ENCODE peak calls at places on chromosomes 12 and 14, in seven cellular contexts. P is A172, U is Calu3, O is HEK293T, C is hepatocyte, G is gastrocnemius medialis, T is ACHN. W is an unnamed sample.

GRCh38 chr12:106096376-106096775 is 42.4 kb downstream of the NUAK1 start:
- DNase-seq in P (no peak), U (no peak), O (no peak), C (no peak), G (peak), T (no peak), W (no peak)

GRCh38 chr12:100868487-100868886 is 73.9 kb downstream of the ANO4 start:
- DNase-seq in P (peak), U (no peak), O (no peak), C (no peak), G (no peak), T (peak), W (no peak)

GRCh38 chr12:68831272-68831671 is 23.3 kb downstream of the MDM2 start:
- DNase-seq in P (no peak), U (no peak), O (no peak), C (no peak), G (no peak), T (peak), W (no peak)

GRCh38 chr14:58731465-58732330 is 93.9 kb downstream of the DACT1 start:
- DNase-seq in P (peak), U (peak), O (no peak), C (no peak), G (no peak), T (peak), W (no peak)

GRCh38 chr14:91829511-91829910 is 37.8 kb downstream of the TC2N start:
- DNase-seq in P (no peak), U (no peak), O (no peak), C (no peak), G (no peak), T (no peak), W (no peak)

GRCh38 chr14:58131386-58131785 is 20.6 kb downstream of the ARMH4 start:
- DNase-seq in P (no peak), U (no peak), O (no peak), C (no peak), G (no peak), T (peak), W (no peak)

GRCh38 chr14:66045572-66046021 is 440.6 kb upstream of the CCDC196 start:
- DNase-seq in P (no peak), U (no peak), O (no peak), C (peak), G (no peak), T (no peak), W (no peak)

GRCh38 chr14:61663312-61663974 is 31.9 kb upstream of the HIF1A start:
- DNase-seq in P (no peak), U (no peak), O (no peak), C (no peak), G (no peak), T (no peak), W (no peak)

GRCh38 chr14:65164068-65164824 is 61.9 kb upstream of the MAX start:
- DNase-seq in P (peak), U (peak), O (peak), C (peak), G (no peak), T (peak), W (peak)

GRCh38 chr12:24840046-24840800 is 108.7 kb downstream of the BCAT1 start:
- DNase-seq in P (peak), U (no peak), O (no peak), C (no peak), G (no peak), T (no peak), W (no peak)

GRCh38 chr14:61215222-61216010 is 65.7 kb downstream of the TMEM30B start:
- DNase-seq in P (no peak), U (no peak), O (no peak), C (no peak), G (peak), T (no peak), W (no peak)

GRCh38 chr14:76975865-76976622 is 52.5 kb downstream of the IRF2BPL start:
- DNase-seq in P (no peak), U (no peak), O (no peak), C (no peak), G (no peak), T (no peak), W (no peak)

GRCh38 chr12:76863005-76863670 is 15.7 kb downstream of the CSRP2 start:
- DNase-seq in P (no peak), U (no peak), O (no peak), C (no peak), G (no peak), T (no peak), W (no peak)